ENCODE peak calls at places on chromosome X, in seven cellular contexts. R is activated naive CD4-positive, alpha-beta T cell treated with anti-CD3 and anti-CD28 coated beads for 36 hours; N is stimulated activated CD8-positive, alpha-beta memory T cell treated with anti-CD3 and anti-CD28 coated beads, Interleukin-2, amount 100 ng/mL, for 1 hour; B is endothelial cell; Z is GM23248; S is adipocyte; K is AG08396. F is an unnamed sample.

GRCh38 chrX:10173331-10173900 is 16.6 kb downstream of the CLCN4 start:
- DNase-seq in R (no peak), N (no peak), B (no peak), Z (peak; percentile 89), S (peak; percentile 18), K (peak; percentile 83), F (peak; percentile 76)

GRCh38 chrX:40108959-40109287 is 11.2 kb upstream of the BCOR start:
- DNase-seq in R (peak; percentile 71), N (peak; percentile 53), B (peak; percentile 30), Z (peak; percentile 85), S (peak; percentile 88), K (peak; percentile 89), F (peak; percentile 90)

GRCh38 chrX:72095370-72095769 is 36.3 kb downstream of the RTL5 start:
- DNase-seq in R (no peak), N (no peak), B (no peak), Z (no peak), S (no peak), K (no peak), F (no peak)

GRCh38 chrX:124518888-124519287 is 172.5 kb downstream of the SH2D1A start:
- DNase-seq in R (no peak), N (no peak), B (no peak), Z (peak; percentile 35), S (no peak), K (no peak), F (peak; percentile 22)

GRCh38 chrX:126137899-126138298 is 28.2 kb downstream of the DCAF12L2 start:
- DNase-seq in R (no peak), N (no peak), B (peak; percentile 6), Z (peak; percentile 0), S (no peak), K (no peak), F (no peak)

GRCh38 chrX:74461384-74461783 is 40.1 kb downstream of the SLC16A2 start:
- DNase-seq in R (no peak), N (no peak), B (no peak), Z (peak; percentile 16), S (no peak), K (no peak), F (no peak)

GRCh38 chrX:39017062-39017461 is 215.8 kb downstream of the MID1IP1 start:
- DNase-seq in R (no peak), N (no peak), B (no peak), Z (no peak), S (no peak), K (no peak), F (no peak)

GRCh38 chrX:106894978-106895452 is 8.1 kb downstream of the RIPPLY1 start:
- DNase-seq in R (peak; percentile 6), N (no peak), B (no peak), Z (peak; percentile 89), S (peak; percentile 69), K (peak; percentile 35), F (peak; percentile 47)

GRCh38 chrX:153601511-153602110 is 2.7 kb upstream of the CCNQ start:
- DNase-seq in R (no peak), N (no peak), B (no peak), Z (no peak), S (no peak), K (no peak), F (no peak)

GRCh38 chrX:11187001-11187400 is 75.9 kb downstream of the HCCS start:
- DNase-seq in R (no peak), N (no peak), B (no peak), Z (no peak), S (no peak), K (no peak), F (no peak)

GRCh38 chrX:132833373-132833772 is 125.1 kb downstream of the HS6ST2 start:
- DNase-seq in R (no peak), N (no peak), B (no peak), Z (no peak), S (no peak), K (no peak), F (no peak)

GRCh38 chrX:24482823-24483410 is 17.8 kb downstream of the PDK3 start:
- DNase-seq in R (no peak), N (no peak), B (no peak), Z (no peak), S (no peak), K (no peak), F (no peak)

GRCh38 chrX:39736219-39737211 is 361.2 kb downstream of the BCOR start:
- DNase-seq in R (peak; percentile 8), N (no peak), B (no peak), Z (peak; percentile 92), S (peak; percentile 77), K (peak; percentile 67), F (peak; percentile 75)

GRCh38 chrX:133527415-133527814 is 112.1 kb upstream of the GPC4 start:
- DNase-seq in R (no peak), N (no peak), B (no peak), Z (no peak), S (no peak), K (no peak), F (no peak)

GRCh38 chrX:19549838-19550237 is 34.5 kb upstream of the MAP3K15 start:
- DNase-seq in R (peak; percentile 37), N (no peak), B (no peak), Z (no peak), S (no peak), K (no peak), F (no peak)

GRCh38 chrX:43940811-43941210 is 32.4 kb downstream of the NDP start:
- DNase-seq in R (peak; percentile 4), N (no peak), B (no peak), Z (peak; percentile 70), S (peak; percentile 28), K (no peak), F (peak; percentile 4)

GRCh38 chrX:154430916-154431315 is 2.4 kb downstream of the ATP6AP1 start:
- DNase-seq in R (no peak), N (no peak), B (no peak), Z (no peak), S (no peak), K (no peak), F (no peak)

GRCh38 chrX:40132751-40133150 is 35.0 kb upstream of the BCOR start:
- DNase-seq in R (no peak), N (no peak), B (no peak), Z (peak; percentile 89), S (peak; percentile 70), K (peak; percentile 74), F (peak; percentile 77)

GRCh38 chrX:131821945-131822622 is 201.0 kb upstream of the STK26 start:
- DNase-seq in R (no peak), N (no peak), B (no peak), Z (no peak), S (peak; percentile 87), K (peak; percentile 52), F (no peak)

GRCh38 chrX:125387945-125388344 is 68.3 kb downstream of the TEX13C start:
- DNase-seq in R (no peak), N (no peak), B (no peak), Z (no peak), S (no peak), K (no peak), F (no peak)

GRCh38 chrX:70664726-70665125 is 220.1 kb downstream of the DLG3 start:
- DNase-seq in R (peak; percentile 6), N (no peak), B (peak; percentile 2), Z (peak; percentile 60), S (peak; percentile 67), K (peak; percentile 13), F (peak; percentile 20)

GRCh38 chrX:22081475-22082092 is 49.5 kb downstream of the PHEX start:
- DNase-seq in R (peak; percentile 65), N (peak; percentile 2), B (peak; percentile 56), Z (peak; percentile 67), S (peak; percentile 72), K (peak; percentile 56), F (peak; percentile 44)

GRCh38 chrX:65667503-65668355 is at the start of gene MSN:
- DNase-seq in R (peak; percentile 78), N (peak; percentile 65), B (peak; percentile 52), Z (peak; percentile 79), S (peak; percentile 77), K (peak; percentile 77), F (peak; percentile 86)